ENCODE peak calls at places on chromosomes 4 and X, in eight cellular contexts. X is dorsolateral prefrontal cortex, J is mesothelial cell of epicardium, G is uterus, A is lower leg skin, K is B cell, Y is WERI-Rb-1, F is mammary epithelial cell. P is an unnamed sample.

GRCh38 chrX:29477878-29478277 is 737.5 kb upstream of the MAGEB2 start:
- DNase-seq in X (no peak), J (no peak), G (no peak), A (no peak), K (no peak), Y (no peak), F (no peak), P (no peak)

GRCh38 chrX:53684415-53685192 is 1.9 kb downstream of the HUWE1 start:
- DNase-seq in X (no peak), J (no peak), G (no peak), A (no peak), K (no peak), Y (no peak), F (no peak), P (no peak)

GRCh38 chr4:121380448-121381147 is at the start of gene QRFPR:
- DNase-seq in X (no peak), J (peak), G (no peak), A (no peak), K (no peak), Y (peak), F (peak), P (no peak)

GRCh38 chrX:18883234-18883960 is 100.5 kb downstream of the PHKA2 start:
- DNase-seq in X (peak), J (no peak), G (no peak), A (no peak), K (no peak), Y (no peak), F (no peak), P (no peak)

GRCh38 chr4:15469402-15470148 is at the start of gene CC2D2A:
- DNase-seq in X (no peak), J (no peak), G (no peak), A (no peak), K (no peak), Y (peak), F (peak), P (no peak)

GRCh38 chr4:173934201-173934600 is 349.3 kb downstream of the FBXO8 start:
- DNase-seq in X (no peak), J (no peak), G (no peak), A (no peak), K (no peak), Y (no peak), F (no peak), P (no peak)

GRCh38 chrX:43822015-43822414 is 60.2 kb downstream of the MAOB start:
- DNase-seq in X (no peak), J (no peak), G (no peak), A (no peak), K (no peak), Y (no peak), F (peak), P (no peak)

GRCh38 chr4:78218260-78218659 is 161.1 kb downstream of the FRAS1 start:
- DNase-seq in X (no peak), J (no peak), G (no peak), A (no peak), K (no peak), Y (no peak), F (no peak), P (no peak)

GRCh38 chr4:184751585-184751956 is 17.7 kb upstream of the CENPU start:
- DNase-seq in X (no peak), J (no peak), G (no peak), A (no peak), K (no peak), Y (no peak), F (no peak), P (no peak)

GRCh38 chrX:103681443-103681842 is 5.1 kb downstream of the MORF4L2 start:
- DNase-seq in X (no peak), J (no peak), G (no peak), A (no peak), K (no peak), Y (no peak), F (no peak), P (no peak)

GRCh38 chrX:39840141-39841126 is 257.3 kb downstream of the BCOR start:
- DNase-seq in X (no peak), J (no peak), G (no peak), A (no peak), K (no peak), Y (peak), F (no peak), P (no peak)

GRCh38 chr4:170716868-170717267 is 627.1 kb upstream of the AADAT start:
- DNase-seq in X (no peak), J (no peak), G (no peak), A (no peak), K (no peak), Y (no peak), F (no peak), P (no peak)

GRCh38 chr4:143185253-143186107 is 763 bp downstream of the USP38 start:
- DNase-seq in X (no peak), J (no peak), G (no peak), A (peak), K (peak), Y (no peak), F (peak), P (no peak)

GRCh38 chrX:77628294-77629025 is 157.6 kb downstream of the ATRX start:
- DNase-seq in X (no peak), J (no peak), G (no peak), A (no peak), K (no peak), Y (no peak), F (no peak), P (no peak)

GRCh38 chrX:21972721-21973120 is 32.2 kb downstream of the SMS start:
- DNase-seq in X (no peak), J (no peak), G (peak), A (no peak), K (no peak), Y (no peak), F (no peak), P (no peak)

GRCh38 chr4:79682801-79683217 is 274.8 kb upstream of the GK2 start:
- DNase-seq in X (peak), J (no peak), G (no peak), A (no peak), K (no peak), Y (no peak), F (no peak), P (no peak)

GRCh38 chrX:71994601-71995000 is 84.0 kb downstream of the NHSL2 start:
- DNase-seq in X (no peak), J (no peak), G (no peak), A (peak), K (no peak), Y (no peak), F (peak), P (no peak)

GRCh38 chrX:148659481-148659880 is 159.1 kb downstream of the AFF2 start:
- DNase-seq in X (no peak), J (no peak), G (no peak), A (no peak), K (no peak), Y (no peak), F (peak), P (no peak)

GRCh38 chr4:87224036-87224923 is 3.9 kb upstream of the KLHL8 start:
- DNase-seq in X (no peak), J (no peak), G (no peak), A (no peak), K (no peak), Y (peak), F (no peak), P (no peak)
- TF ChIP-seq CTCF in X (no peak), J (no peak), G (no peak), A (no peak), K (no peak), Y (no peak), F (no peak), P (no peak)

DNA sequence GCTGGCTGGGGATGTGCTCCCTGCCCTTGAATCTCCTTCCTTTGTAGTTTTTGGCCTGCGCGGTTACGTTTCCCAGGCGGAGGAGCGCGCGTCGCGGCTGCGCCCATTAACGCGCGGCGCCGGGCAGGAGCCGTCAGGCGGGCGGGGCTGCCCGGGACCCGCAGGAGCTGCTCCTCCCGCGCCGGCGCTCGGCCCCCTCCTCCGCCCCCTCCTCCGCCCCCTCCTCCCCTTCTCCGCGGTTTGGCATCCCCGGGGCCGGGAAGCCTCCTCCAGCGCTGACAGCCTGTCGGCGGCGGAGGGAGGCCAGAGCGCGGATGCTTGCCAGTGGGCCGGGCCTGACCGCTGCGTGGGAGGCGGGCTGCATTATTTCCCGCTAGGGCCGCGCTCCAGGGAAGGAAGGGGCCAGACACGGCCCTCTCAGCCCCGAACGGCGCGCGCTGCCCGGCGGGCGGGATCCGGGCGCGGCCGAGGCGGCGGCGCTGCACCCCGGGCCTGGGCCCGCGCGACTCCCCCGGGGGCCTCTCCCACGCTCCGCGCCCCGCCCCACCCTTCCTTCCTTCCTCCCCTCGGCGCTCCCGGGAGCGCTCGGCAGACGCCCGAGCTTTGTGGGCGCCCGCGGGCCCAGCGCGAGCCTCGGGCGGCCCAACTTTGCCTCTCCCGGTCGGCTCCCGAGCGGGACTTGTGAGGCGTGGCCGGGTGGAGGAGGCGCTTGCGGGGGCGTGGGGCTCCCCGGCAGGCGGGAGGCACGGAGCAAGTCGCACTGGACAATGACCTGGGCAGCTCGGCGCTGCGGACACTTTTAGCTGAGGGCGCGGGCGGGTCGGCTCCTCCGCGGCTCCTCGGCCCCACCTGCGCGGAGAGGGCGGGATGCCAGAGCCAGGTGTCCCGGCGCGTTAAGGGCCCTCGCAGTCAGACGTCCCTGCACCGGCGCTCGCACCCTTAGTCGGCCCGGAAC is at the start of gene DCLK2:
- DNase-seq in X (peak), J (peak), G (peak), A (peak), K (no peak), Y (peak), F (peak), P (peak)
- TF ChIP-seq CTCF in X (no peak), J (no peak), G (no peak), A (no peak), K (no peak), Y (no peak), F (no peak), P (no peak)

GRCh38 chr4:106371166-106371565 is 2.6 kb upstream of the GIMD1 start:
- DNase-seq in X (no peak), J (no peak), G (no peak), A (no peak), K (no peak), Y (no peak), F (no peak), P (no peak)

GRCh38 chr4:106370214-106370613 is 1.6 kb upstream of the GIMD1 start:
- DNase-seq in X (no peak), J (no peak), G (no peak), A (no peak), K (no peak), Y (no peak), F (no peak), P (no peak)

GRCh38 chr4:106367072-106367471 is 1.5 kb downstream of the GIMD1 start:
- DNase-seq in X (no peak), J (no peak), G (no peak), A (no peak), K (no peak), Y (no peak), F (no peak), P (no peak)

GRCh38 chr4:106368678-106369077 is at the start of gene GIMD1:
- DNase-seq in X (no peak), J (no peak), G (no peak), A (no peak), K (no peak), Y (no peak), F (no peak), P (no peak)

DNA sequence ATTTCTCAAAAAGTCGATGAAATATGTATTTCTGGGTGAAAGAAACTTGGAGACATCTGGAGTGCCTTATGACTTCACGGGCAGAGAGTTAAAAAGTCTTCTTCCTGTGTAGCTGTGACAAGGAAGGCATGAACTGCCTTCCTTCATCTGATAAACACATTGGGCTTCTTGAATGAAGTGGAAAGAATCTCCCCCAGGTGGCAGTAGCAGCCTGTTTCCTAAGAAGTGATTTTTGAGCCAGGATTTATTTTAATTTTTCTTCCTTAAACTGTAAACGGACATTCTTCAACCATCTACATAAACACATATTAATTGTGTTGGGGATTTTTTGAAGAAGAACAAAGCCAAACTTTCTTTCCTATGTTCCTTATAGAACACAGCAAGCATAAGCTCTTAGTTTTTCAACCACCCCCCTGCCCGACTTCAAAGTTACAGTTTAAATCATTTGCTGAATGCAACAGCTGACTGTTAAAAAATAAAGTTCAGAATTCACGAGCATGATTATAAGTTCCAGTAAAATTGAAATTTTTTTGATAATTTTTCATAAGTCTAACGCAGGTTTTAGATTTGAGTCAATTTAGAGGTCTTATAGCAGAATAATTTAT is 980 bp upstream of the GIMD1 start:
- DNase-seq in X (no peak), J (peak), G (no peak), A (no peak), K (no peak), Y (peak), F (peak), P (no peak)
- TF ChIP-seq CTCF in X (peak), J (peak), G (peak), A (no peak), K (peak), Y (peak), F (peak), P (peak)

GRCh38 chrX:17160971-17161370 is 214.0 kb upstream of the NHS start:
- DNase-seq in X (no peak), J (no peak), G (no peak), A (no peak), K (no peak), Y (no peak), F (no peak), P (no peak)
- TF ChIP-seq CTCF in X (peak), J (no peak), G (no peak), A (no peak), K (no peak), Y (peak), F (peak), P (peak)

GRCh38 chrX:45781901-45782553 is 581.4 kb upstream of the DIPK2B start:
- DNase-seq in X (no peak), J (no peak), G (no peak), A (no peak), K (no peak), Y (no peak), F (peak), P (no peak)
- TF ChIP-seq CTCF in X (peak), J (no peak), G (peak), A (no peak), K (no peak), Y (no peak), F (peak), P (no peak)

GRCh38 chrX:115311139-115311538 is 21.6 kb downstream of the LUZP4 start:
- DNase-seq in X (no peak), J (no peak), G (no peak), A (no peak), K (no peak), Y (no peak), F (no peak), P (no peak)

DNA sequence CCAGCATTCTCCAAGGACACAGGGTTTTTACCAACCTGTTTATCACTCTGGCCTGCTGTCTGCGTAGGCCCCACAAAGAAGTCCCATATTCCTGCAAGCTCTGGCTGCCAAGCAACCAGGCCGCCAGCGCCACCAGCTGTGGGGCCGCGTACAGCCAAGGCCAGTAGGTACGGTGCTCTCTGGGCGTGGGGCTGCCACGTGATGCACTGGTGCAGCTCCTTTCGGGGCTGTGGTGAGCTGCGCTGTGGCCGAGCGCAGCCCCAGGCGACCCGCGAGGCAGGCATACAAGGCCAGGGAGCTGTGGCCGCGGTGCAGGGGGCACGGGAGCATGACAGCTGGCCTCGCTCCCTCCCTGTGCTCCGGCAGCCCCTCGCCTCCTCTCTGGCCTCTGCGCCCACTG is 22.2 kb downstream of the LUZP4 start:
- DNase-seq in X (no peak), J (peak), G (no peak), A (no peak), K (no peak), Y (no peak), F (no peak), P (no peak)
- TF ChIP-seq CTCF in X (no peak), J (no peak), G (no peak), A (no peak), K (no peak), Y (no peak), F (no peak), P (no peak)

DNA sequence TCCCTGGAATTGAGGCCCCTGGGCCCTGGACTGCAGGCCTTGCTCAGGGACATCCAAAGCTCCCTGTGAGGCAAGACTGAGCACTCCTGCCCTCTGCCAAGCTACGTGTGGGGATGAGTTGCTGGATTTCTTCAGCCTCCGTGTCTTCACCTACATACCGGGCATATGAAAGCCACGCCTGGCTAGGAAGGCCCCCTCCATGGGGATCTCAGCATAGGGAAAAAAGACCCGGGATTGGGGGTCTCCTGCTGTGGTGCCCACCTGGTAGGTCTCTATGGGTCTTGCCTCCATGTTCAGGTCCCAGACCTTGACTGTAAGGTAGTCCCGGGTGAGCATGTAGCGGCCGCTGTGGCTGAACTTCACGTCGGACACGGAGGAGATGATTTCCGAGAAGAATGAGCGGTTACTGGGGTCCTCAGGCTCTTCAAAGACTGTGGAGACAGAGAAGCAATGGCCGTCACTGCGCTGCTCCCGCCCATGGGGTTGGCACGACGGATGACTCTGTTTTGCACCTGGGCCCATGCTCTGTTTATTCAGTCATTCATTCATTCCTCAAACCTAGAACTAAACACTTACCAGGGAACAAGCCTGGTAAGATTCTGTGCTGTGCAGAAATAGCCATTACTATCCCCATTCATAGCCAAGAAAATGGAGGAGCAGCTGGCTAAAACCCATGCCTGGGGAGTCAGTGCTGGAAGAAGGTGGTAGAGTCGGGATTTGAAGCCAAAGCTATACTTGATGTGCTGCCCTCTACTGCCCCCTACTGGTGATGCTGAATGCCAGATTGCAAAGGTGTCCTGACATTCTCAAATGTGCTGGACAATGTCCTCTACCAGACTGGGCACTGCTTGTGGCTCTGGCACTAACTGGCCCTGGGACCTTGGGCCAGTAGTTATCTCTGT is 63.9 kb downstream of the WFS1 start:
- DNase-seq in X (peak), J (no peak), G (no peak), A (no peak), K (no peak), Y (peak), F (no peak), P (no peak)
- TF ChIP-seq CTCF in X (peak), J (peak), G (no peak), A (no peak), K (peak), Y (peak), F (peak), P (peak)

DNA sequence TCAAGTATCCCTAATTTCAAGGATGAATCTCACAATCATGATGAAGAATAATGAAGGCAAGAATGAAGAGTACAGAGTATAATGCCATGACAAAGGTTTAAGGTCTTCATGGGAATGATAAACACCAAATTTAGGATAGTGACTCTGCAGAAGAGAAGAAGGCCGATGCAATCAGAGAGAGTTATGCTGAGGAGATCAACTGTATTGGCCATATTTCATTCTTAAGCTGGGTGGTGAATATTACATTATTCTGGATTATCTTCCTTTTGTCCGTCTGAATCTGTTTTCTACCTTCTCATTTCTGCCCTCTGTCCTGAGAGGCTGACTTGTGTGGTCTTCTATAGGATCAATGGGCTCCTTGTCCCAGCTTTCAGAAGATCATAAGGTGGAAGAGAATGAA is 7.8 kb upstream of the METAP1 start:
- DNase-seq in X (no peak), J (no peak), G (no peak), A (no peak), K (no peak), Y (no peak), F (no peak), P (no peak)
- TF ChIP-seq CTCF in X (no peak), J (no peak), G (no peak), A (no peak), K (no peak), Y (no peak), F (no peak), P (no peak)

DNA sequence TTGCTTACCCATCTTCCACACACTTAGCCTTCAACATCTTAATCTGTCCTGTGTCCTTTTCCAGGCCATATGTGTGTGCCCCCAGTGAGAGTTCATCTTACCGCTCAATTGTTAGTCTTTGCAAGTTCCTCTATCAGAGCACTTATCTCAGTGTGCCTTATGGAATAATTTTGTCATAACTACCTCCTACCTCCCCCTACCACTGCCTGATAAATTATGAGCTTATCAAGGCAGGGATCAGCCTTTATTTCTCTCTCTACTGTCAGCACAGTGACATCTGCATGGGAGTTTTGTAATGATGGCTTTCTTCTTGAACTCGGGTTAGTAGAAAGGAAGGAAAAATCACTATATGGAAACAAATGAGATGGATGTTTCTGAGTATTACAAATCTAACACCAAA is 53.2 kb downstream of the MTM1 start:
- DNase-seq in X (no peak), J (no peak), G (no peak), A (no peak), K (no peak), Y (no peak), F (no peak), P (no peak)
- TF ChIP-seq CTCF in X (no peak), J (no peak), G (no peak), A (no peak), K (no peak), Y (no peak), F (no peak), P (no peak)

P was measured in D721Med.